ENCODE peak calls at places on chromosome 12, in six cellular contexts. Z, J, L, B, I and G are unnamed samples.

GRCh38 chr12:118120579-118121363 is 15.2 kb upstream of the PEBP1 start:
- DNase-seq in Z (peak; percentile 43), J (peak; percentile 66), L (peak; percentile 70), B (no peak), I (peak; percentile 61), G (peak; percentile 75)

GRCh38 chr12:65972149-65972548 is 147.9 kb downstream of the HMGA2 start:
- DNase-seq in Z (no peak), J (no peak), L (no peak), B (no peak), I (no peak), G (no peak)

GRCh38 chr12:16763901-16764300 is 157.9 kb upstream of the LMO3 start:
- DNase-seq in Z (no peak), J (no peak), L (no peak), B (no peak), I (no peak), G (no peak)

GRCh38 chr12:571795-572531 is 91.3 kb downstream of the NINJ2 start:
- DNase-seq in Z (no peak), J (no peak), L (no peak), B (peak; percentile 19), I (no peak), G (no peak)

GRCh38 chr12:97752129-97752528 is 289.5 kb downstream of the RMST start:
- DNase-seq in Z (no peak), J (no peak), L (no peak), B (no peak), I (no peak), G (no peak)

GRCh38 chr12:85662209-85662607 is 174.0 kb downstream of the RASSF9 start:
- DNase-seq in Z (no peak), J (no peak), L (no peak), B (no peak), I (no peak), G (no peak)

GRCh38 chr12:63420206-63420644 is 248.1 kb downstream of the DPY19L2 start:
- DNase-seq in Z (peak; percentile 56), J (peak; percentile 20), L (no peak), B (peak; percentile 73), I (peak; percentile 59), G (peak; percentile 75)

GRCh38 chr12:88693837-88694445 is 113.7 kb upstream of the KITLG start:
- DNase-seq in Z (no peak), J (no peak), L (no peak), B (no peak), I (peak; percentile 65), G (no peak)

GRCh38 chr12:110741795-110742717 is 635 bp downstream of the PPP1CC start:
- DNase-seq in Z (no peak), J (no peak), L (peak; percentile 21), B (no peak), I (peak; percentile 42), G (peak; percentile 36)

GRCh38 chr12:30515351-30515750 is 180.3 kb downstream of the IPO8 start:
- DNase-seq in Z (peak; percentile 1), J (no peak), L (no peak), B (peak; percentile 2), I (no peak), G (peak; percentile 60)

GRCh38 chr12:100826323-100826722 is 31.7 kb downstream of the ANO4 start:
- DNase-seq in Z (peak; percentile 20), J (peak; percentile 24), L (no peak), B (peak; percentile 13), I (peak; percentile 58), G (peak; percentile 73)

GRCh38 chr12:100737168-100737567 is 57.4 kb upstream of the ANO4 start:
- DNase-seq in Z (no peak), J (no peak), L (no peak), B (no peak), I (no peak), G (no peak)

GRCh38 chr12:47838286-47838931 is 18.7 kb upstream of the HDAC7 start:
- DNase-seq in Z (no peak), J (no peak), L (peak; percentile 44), B (peak; percentile 44), I (peak; percentile 41), G (peak; percentile 57)

GRCh38 chr12:64102339-64102738 is 119.8 kb downstream of the KICS2 start:
- DNase-seq in Z (no peak), J (no peak), L (no peak), B (no peak), I (no peak), G (no peak)

GRCh38 chr12:47837190-47838171 is 17.8 kb upstream of the HDAC7 start:
- DNase-seq in Z (no peak), J (peak; percentile 66), L (peak; percentile 70), B (peak; percentile 66), I (peak; percentile 68), G (peak; percentile 81)

GRCh38 chr12:49824886-49825285 is 3.3 kb downstream of the NCKAP5L start:
- DNase-seq in Z (no peak), J (no peak), L (no peak), B (no peak), I (peak; percentile 83), G (peak; percentile 65)

GRCh38 chr12:9636150-9636549 is 28.4 kb upstream of the KLRB1 start:
- DNase-seq in Z (no peak), J (no peak), L (no peak), B (no peak), I (no peak), G (no peak)

GRCh38 chr12:9640024-9640423 is 29.5 kb upstream of the CLEC2D start:
- DNase-seq in Z (no peak), J (no peak), L (no peak), B (no peak), I (no peak), G (no peak)

GRCh38 chr12:9634177-9634803 is 26.6 kb upstream of the KLRB1 start:
- DNase-seq in Z (no peak), J (peak; percentile 60), L (peak; percentile 86), B (no peak), I (peak; percentile 47), G (peak; percentile 74)

GRCh38 chr12:9635014-9635413 is 27.3 kb upstream of the KLRB1 start:
- DNase-seq in Z (no peak), J (no peak), L (no peak), B (no peak), I (no peak), G (no peak)

GRCh38 chr12:9636807-9637206 is 29.1 kb upstream of the KLRB1 start:
- DNase-seq in Z (no peak), J (no peak), L (no peak), B (no peak), I (no peak), G (no peak)
- TF ChIP-seq CTCF in Z (no peak), J (no peak), L (no peak), B (peak; percentile 43), I (no peak), G (peak; percentile 21)

GRCh38 chr12:105876426-105876927 is 262.3 kb downstream of the NUAK1 start:
- DNase-seq in Z (no peak), J (no peak), L (no peak), B (no peak), I (no peak), G (no peak)
- H3K4me3 ChIP-seq in Z (no peak overlapping the region), J (no peak overlapping the region), L (no peak overlapping the region), B (no peak overlapping the region), I (no peak overlapping the region), G (no peak overlapping the region)

GRCh38 chr12:27425306-27425705 is 21.2 kb upstream of the SMCO2 start:
- DNase-seq in Z (no peak), J (no peak), L (no peak), B (no peak), I (no peak), G (peak; percentile 84)

GRCh38 chr12:27427824-27428223 is 18.7 kb upstream of the SMCO2 start:
- DNase-seq in Z (no peak), J (no peak), L (no peak), B (no peak), I (no peak), G (no peak)

GRCh38 chr12:27422697-27423096 is 23.8 kb upstream of the SMCO2 start:
- DNase-seq in Z (no peak), J (no peak), L (no peak), B (no peak), I (no peak), G (no peak)

GRCh38 chr12:27426743-27427142 is 19.8 kb upstream of the SMCO2 start:
- DNase-seq in Z (no peak), J (no peak), L (no peak), B (no peak), I (no peak), G (no peak)

GRCh38 chr12:27424631-27425230 is 21.8 kb upstream of the SMCO2 start:
- DNase-seq in Z (peak; percentile 14), J (peak; percentile 13), L (no peak), B (peak; percentile 49), I (peak; percentile 58), G (peak; percentile 86)
- TF ChIP-seq CTCF in Z (peak; percentile 40), J (peak; percentile 36), L (no peak), B (peak; percentile 60), I (peak; percentile 50), G (peak; percentile 71)

GRCh38 chr12:7959278-7960063 is 23.5 kb upstream of the SLC2A3 start:
- DNase-seq in Z (no peak), J (no peak), L (peak; percentile 68), B (no peak), I (no peak), G (peak; percentile 47)

GRCh38 chr12:7966558-7966957 is 30.6 kb upstream of the SLC2A3 start:
- DNase-seq in Z (no peak), J (no peak), L (no peak), B (no peak), I (no peak), G (peak; percentile 30)

DNA sequence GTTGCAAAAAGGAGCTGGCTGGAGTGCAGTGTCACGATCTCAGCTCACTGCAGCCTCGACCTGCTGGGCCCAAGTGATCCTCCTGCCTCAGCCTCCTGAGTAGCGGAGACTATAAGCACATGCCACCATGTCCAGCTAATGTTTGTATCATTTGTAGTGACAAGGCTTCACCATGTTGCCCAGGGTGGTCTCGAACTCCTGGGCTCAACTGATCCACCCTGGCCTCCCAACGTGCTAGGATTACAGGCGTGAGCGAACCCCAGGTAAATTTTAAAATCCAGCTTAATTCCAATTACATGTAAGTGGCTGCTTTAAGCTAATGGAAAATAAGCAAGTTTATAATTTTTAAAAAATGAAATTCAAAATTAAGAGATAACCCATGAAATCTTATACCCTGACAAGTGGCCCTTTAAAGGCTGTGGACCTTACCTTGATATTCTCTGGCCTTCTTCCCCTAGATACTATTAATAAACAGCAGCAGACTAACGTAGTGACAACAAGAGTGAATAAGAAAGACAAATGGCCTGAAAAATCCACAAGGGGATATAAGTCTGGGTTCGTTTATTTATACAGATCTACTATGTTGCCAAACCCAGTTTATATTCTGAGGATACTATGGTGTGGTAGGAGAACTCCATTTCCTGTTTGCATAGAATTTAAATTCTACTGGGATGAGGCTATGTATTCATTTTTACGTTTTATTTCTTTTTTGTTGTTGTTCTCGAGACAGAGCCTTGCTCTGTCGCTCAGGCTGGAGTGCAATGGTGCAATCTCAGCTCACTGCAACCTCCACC is 25.6 kb upstream of the SLC2A3 start:
- DNase-seq in Z (no peak), J (no peak), L (no peak), B (no peak), I (peak; percentile 88), G (no peak)
- H3K4me3 ChIP-seq in Z (peak overlapping the region; percentile 52), J (no peak overlapping the region), L (peak overlapping the region; percentile 65), B (peak overlapping the region; percentile 52), I (no peak overlapping the region), G (peak overlapping the region; percentile 66)

DNA sequence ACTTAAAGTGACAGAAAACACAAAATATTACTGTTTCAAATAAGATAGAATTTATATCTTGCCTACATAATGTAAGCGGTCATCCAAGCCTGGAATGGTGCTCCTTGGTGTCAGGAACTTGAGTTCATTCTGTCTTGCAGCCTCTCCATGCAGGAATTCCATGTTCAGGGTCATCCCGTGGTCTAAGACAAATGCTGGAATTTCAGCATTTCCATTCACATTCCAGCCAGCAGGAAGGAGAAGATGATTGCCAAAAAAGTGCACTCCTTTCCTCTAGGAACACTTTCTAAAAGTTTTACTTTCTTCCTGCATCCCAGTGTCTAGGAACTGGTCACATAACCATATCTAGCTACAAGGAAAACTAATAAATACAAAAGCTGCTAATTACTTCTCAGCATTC is 106.3 kb downstream of the PTPRO start:
- DNase-seq in Z (no peak), J (no peak), L (no peak), B (no peak), I (no peak), G (peak; percentile 3)
- TF ChIP-seq CTCF in Z (no peak), J (no peak), L (no peak), B (peak; percentile 6), I (no peak), G (peak; percentile 6)